ENCODE peak calls at places on chromosomes 3 and 15, in seven cellular contexts. L is amniotic epithelial cell; F is CD4-positive, alpha-beta memory T cell; Y is stimulated activated CD4-positive, alpha-beta T cell treated with anti-CD3 and anti-CD28 coated beads, Interleukin-15, amount 100 ng/mL, for 1 hour; R is NCI-H345; C is NCI-H1048; E is heart right ventricle. D is an unnamed sample.

GRCh38 chr15:71400347-71400746 is 285.1 kb downstream of the THSD4 start:
- DNase-seq in L (no peak), E (no peak), Y (no peak), R (no peak), F (no peak), C (no peak), D (no peak)

GRCh38 chr3:113339616-113340244 is 101.6 kb downstream of the CFAP44 start:
- DNase-seq in Y (no peak), C (no peak), E (no peak), F (no peak), R (no peak), L (no peak), D (no peak)

GRCh38 chr15:64426845-64427465 is 33.4 kb upstream of the ZNF609 start:
- DNase-seq in Y (no peak), L (peak), R (peak), F (no peak), C (no peak), E (no peak), D (no peak)

GRCh38 chr15:70923311-70924080 is 30.9 kb downstream of the LRRC49 start:
- DNase-seq in R (no peak), L (peak), F (no peak), C (no peak), Y (no peak), E (no peak), D (no peak)

GRCh38 chr3:14511623-14511965 is 28.5 kb downstream of the GRIP2 start:
- DNase-seq in Y (no peak), F (no peak), C (no peak), R (peak), L (no peak), E (no peak), D (no peak)

GRCh38 chr3:162138509-162138908 is 641.9 kb downstream of the OTOL1 start:
- DNase-seq in F (no peak), E (peak), L (no peak), C (no peak), Y (no peak), R (no peak), D (no peak)

GRCh38 chr3:124044961-124045360 is 53.0 kb upstream of the ROPN1 start:
- DNase-seq in F (no peak), Y (no peak), E (no peak), L (no peak), R (no peak), C (no peak), D (no peak)

GRCh38 chr3:196712514-196713413 is 587 bp downstream of the PIGX start:
- DNase-seq in E (peak), R (peak), C (no peak), L (peak), F (no peak), Y (peak), D (peak)

GRCh38 chr3:104909721-104910120 is 457.0 kb upstream of the ALCAM start:
- DNase-seq in Y (no peak), F (no peak), E (no peak), C (no peak), L (no peak), R (peak), D (no peak)

GRCh38 chr15:94042163-94042954 is 189.0 kb upstream of the MCTP2 start:
- DNase-seq in L (peak), R (no peak), C (no peak), Y (no peak), F (no peak), E (no peak), D (no peak)

GRCh38 chr3:145942052-145942451 is 218.9 kb downstream of the PLOD2 start:
- DNase-seq in Y (no peak), C (no peak), F (no peak), R (no peak), E (no peak), L (no peak), D (no peak)

GRCh38 chr15:66108483-66109270 is 144.9 kb downstream of the MEGF11 start:
- DNase-seq in Y (no peak), E (no peak), F (no peak), C (no peak), L (no peak), R (no peak), D (no peak)

GRCh38 chr3:5194801-5195509 is 7.4 kb downstream of the EDEM1 start:
- DNase-seq in L (peak), C (no peak), Y (no peak), R (no peak), F (peak), E (no peak), D (no peak)

GRCh38 chr3:18443670-18444596 is 18.8 kb upstream of the SATB1 start:
- DNase-seq in R (no peak), C (no peak), F (no peak), L (no peak), Y (peak), E (no peak), D (no peak)

GRCh38 chr3:57689367-57690053 is 3.4 kb downstream of the DENND6A start:
- DNase-seq in F (no peak), E (no peak), L (no peak), Y (no peak), R (no peak), C (no peak), D (no peak)

GRCh38 chr15:98139337-98139736 is 178.8 kb downstream of the ARRDC4 start:
- DNase-seq in E (no peak), C (no peak), L (no peak), F (no peak), Y (no peak), R (no peak), D (no peak)

GRCh38 chr3:134941820-134942219 is 146.8 kb downstream of the EPHB1 start:
- DNase-seq in F (no peak), R (no peak), C (no peak), E (no peak), L (no peak), Y (no peak), D (no peak)

GRCh38 chr3:184568591-184568917 is 7.0 kb downstream of the EPHB3 start:
- DNase-seq in Y (no peak), L (no peak), R (no peak), F (no peak), C (no peak), E (no peak), D (no peak)

GRCh38 chr3:46668591-46668990 is 24.9 kb downstream of the ALS2CL start:
- DNase-seq in L (no peak), R (no peak), F (no peak), C (no peak), E (no peak), Y (no peak), D (no peak)

GRCh38 chr15:79004336-79004735 is 59.5 kb upstream of the CTSH start:
- DNase-seq in Y (no peak), C (peak), L (peak), E (no peak), R (no peak), F (no peak), D (no peak)

GRCh38 chr3:30112904-30113484 is 493.4 kb upstream of the TGFBR2 start:
- DNase-seq in Y (no peak), E (no peak), F (peak), R (peak), L (peak), C (no peak), D (no peak)

GRCh38 chr3:157113832-157114505 is 46.0 kb downstream of the CCNL1 start:
- DNase-seq in C (no peak), L (no peak), R (no peak), Y (no peak), E (no peak), F (no peak), D (no peak)

GRCh38 chr15:73957276-73957675 is 31.0 kb downstream of the LOXL1 start:
- DNase-seq in F (no peak), C (no peak), E (no peak), R (no peak), Y (no peak), L (no peak), D (no peak)

GRCh38 chr3:125310623-125311076 is 64.5 kb downstream of the ZNF148 start:
- DNase-seq in F (peak), L (peak), R (no peak), C (no peak), E (no peak), Y (no peak), D (no peak)

D was measured in lung.